ENCODE peak calls at places on chromosomes 7 and 10, in six cellular contexts. M is PC-3; P is stimulated activated CD8-positive, alpha-beta memory T cell treated with anti-CD3 and anti-CD28 coated beads, Interleukin-15, amount 100 ng/mL, for 24 hours; A is naive thymus-derived CD4-positive, alpha-beta T cell; F is cardiac muscle cell; X is fibroblast of mammary gland. Q is an unnamed sample.

GRCh38 chr7:115292381-115292780 is 370.5 kb downstream of the MDFIC start:
- DNase-seq in P (no peak), M (no peak), X (no peak), A (no peak), F (no peak), Q (no peak)

GRCh38 chr7:125465527-125465926 is 535.9 kb upstream of the POT1 start:
- DNase-seq in A (no peak), P (no peak), M (no peak), F (no peak), X (no peak), Q (no peak)

GRCh38 chr7:99794585-99795502 is 10.9 kb upstream of the CYP3A4 start:
- DNase-seq in M (no peak), X (peak; percentile 84), F (peak; percentile 4), A (no peak), P (no peak), Q (no peak)

GRCh38 chr10:57890691-57891090 is 377.0 kb downstream of the IPMK start:
- DNase-seq in X (no peak), A (no peak), M (no peak), F (no peak), P (no peak), Q (no peak)

GRCh38 chr7:2956526-2957368 is 86.9 kb downstream of the CARD11 start:
- DNase-seq in X (peak; percentile 66), F (peak; percentile 53), P (no peak), A (no peak), M (peak; percentile 70), Q (peak; percentile 41)

GRCh38 chr7:99314504-99314903 is 11.2 kb upstream of the ARPC1A start:
- DNase-seq in A (no peak), F (no peak), P (no peak), M (peak; percentile 68), X (no peak), Q (no peak)

GRCh38 chr7:71454981-71455380 is 323.0 kb downstream of the GALNT17 start:
- DNase-seq in P (no peak), A (no peak), X (peak; percentile 3), F (no peak), M (no peak), Q (no peak)

GRCh38 chr10:102643346-102644065 is 773 bp upstream of the TRIM8 start:
- DNase-seq in A (peak; percentile 25), X (peak; percentile 69), M (peak; percentile 57), P (no peak), F (peak; percentile 88), Q (peak; percentile 83)

GRCh38 chr7:139034855-139035587 is 821 bp downstream of the ZC3HAV1L start:
- DNase-seq in F (peak; percentile 39), M (peak; percentile 16), P (no peak), X (peak; percentile 24), A (no peak), Q (peak; percentile 50)

GRCh38 chr7:157560710-157561522 is 224.1 kb downstream of the DNAJB6 start:
- DNase-seq in A (no peak), F (no peak), M (no peak), P (no peak), X (no peak), Q (no peak)

GRCh38 chr7:42689626-42690025 is 222.2 kb downstream of the C7orf25 start:
- DNase-seq in F (no peak), A (no peak), P (no peak), X (peak; percentile 42), M (peak; percentile 19), Q (no peak)